ENCODE peak calls at places on chromosomes 3 and 15, in four cellular contexts. Q is dorsolateral prefrontal cortex, I is uterus, K is tibial nerve. P is an unnamed sample.

GRCh38 chr3:78717042-78717441 is 1050.8 kb downstream of the ROBO1 start:
- DNase-seq in I (no peak), Q (no peak), K (no peak), P (no peak)

GRCh38 chr15:94198633-94199032 is 32.7 kb upstream of the MCTP2 start:
- DNase-seq in K (no peak), Q (no peak), I (no peak), P (no peak)

GRCh38 chr15:39887832-39888231 is 32.2 kb downstream of the GPR176 start:
- DNase-seq in I (no peak), K (peak; percentile 15), Q (no peak), P (peak; percentile 35)

GRCh38 chr15:65084500-65085206 is 8.1 kb downstream of the KBTBD13 start:
- DNase-seq in I (no peak), Q (no peak), K (no peak), P (no peak)

GRCh38 chr3:124846189-124846588 is 41.0 kb downstream of the ITGB5 start:
- DNase-seq in I (peak; percentile 52), Q (no peak), K (peak; percentile 59), P (no peak)

GRCh38 chr3:134038071-134038491 is 8.4 kb upstream of the SLCO2A1 start:
- DNase-seq in Q (no peak), I (no peak), K (no peak), P (no peak)

GRCh38 chr3:21328982-21329381 is 422.0 kb downstream of the ZNF385D start:
- DNase-seq in K (no peak), Q (no peak), I (no peak), P (no peak)

GRCh38 chr3:134060561-134061385 is 31.0 kb upstream of the SLCO2A1 start:
- DNase-seq in K (no peak), I (no peak), Q (no peak), P (no peak)

GRCh38 chr3:168885028-168885427 is 778.5 kb downstream of the MECOM start:
- DNase-seq in Q (no peak), K (no peak), I (no peak), P (no peak)

GRCh38 chr3:177154733-177155132 is 42.5 kb downstream of the TBL1XR1 start:
- DNase-seq in I (no peak), Q (no peak), K (no peak), P (no peak)

GRCh38 chr3:113242091-113242581 is 30.8 kb downstream of the BOC start:
- DNase-seq in K (no peak), Q (no peak), I (no peak), P (no peak)

GRCh38 chr3:4476507-4476906 is 9.4 kb upstream of the SUMF1 start:
- DNase-seq in Q (no peak), K (no peak), I (no peak), P (no peak)

GRCh38 chr3:133792171-133792763 is 13.3 kb upstream of the SRPRB start:
- DNase-seq in Q (no peak), K (no peak), I (no peak), P (no peak)

GRCh38 chr15:78047631-78048409 is 29.7 kb downstream of the TBC1D2B start:
- DNase-seq in K (peak; percentile 71), I (peak; percentile 51), Q (no peak), P (no peak)

GRCh38 chr3:71652786-71653419 is 69.4 kb upstream of the FOXP1 start:
- DNase-seq in I (no peak), K (peak; percentile 33), Q (peak; percentile 46), P (no peak)
- H3K4me3 ChIP-seq in I (no peak overlapping the region), K (no peak overlapping the region), Q (no peak overlapping the region), P (no peak overlapping the region)

GRCh38 chr15:31437686-31438085 is 111.1 kb downstream of the KLF13 start:
- DNase-seq in K (no peak), Q (no peak), I (no peak), P (no peak)

GRCh38 chr15:31438601-31439265 is 112.1 kb downstream of the KLF13 start:
- DNase-seq in Q (no peak), K (no peak), I (no peak), P (no peak)

GRCh38 chr15:31440754-31441298 is 114.2 kb downstream of the KLF13 start:
- DNase-seq in I (peak; percentile 42), Q (peak; percentile 61), K (peak; percentile 46), P (no peak)

GRCh38 chr15:31442203-31443090 is 115.8 kb downstream of the KLF13 start:
- DNase-seq in Q (no peak), K (no peak), I (no peak), P (peak; percentile 15)

GRCh38 chr15:31439328-31439727 is 112.7 kb downstream of the KLF13 start:
- DNase-seq in Q (no peak), I (no peak), K (no peak), P (no peak)
- TF ChIP-seq CTCF in Q (no peak), I (no peak), K (peak; percentile 9), P (peak; percentile 22)

DNA sequence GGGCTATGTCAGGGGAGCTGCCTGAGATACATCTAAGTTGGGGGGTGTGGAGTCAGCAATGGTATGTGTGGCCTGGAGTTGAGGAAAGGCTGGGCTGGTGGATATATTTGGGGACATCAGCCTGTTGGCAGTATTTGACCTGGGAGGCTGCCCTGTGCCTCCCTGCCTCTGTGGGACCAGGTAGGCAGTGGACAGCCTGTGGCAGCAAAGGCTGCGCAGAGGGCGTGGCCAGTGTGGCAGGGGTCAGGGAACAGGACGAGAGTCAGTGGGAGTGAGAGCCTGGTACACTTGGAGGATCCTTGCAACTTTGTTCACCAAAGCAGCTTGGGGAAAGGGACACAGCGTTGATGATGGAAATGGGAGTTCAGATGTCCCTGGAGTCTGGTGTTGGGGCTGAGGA is 15.0 kb downstream of the TEX264 start:
- DNase-seq in Q (no peak), K (no peak), I (no peak), P (no peak)
- H3K4me3 ChIP-seq in Q (no peak overlapping the region), K (no peak overlapping the region), I (no peak overlapping the region), P (no peak overlapping the region)

GRCh38 chr3:150761831-150762661 is 923 bp downstream of the SIAH2 start:
- DNase-seq in Q (peak; percentile 63), K (peak; percentile 65), I (peak; percentile 54), P (no peak)

GRCh38 chr3:150762662-150763121 is 277 bp downstream of the SIAH2 start:
- DNase-seq in I (no peak), K (no peak), Q (no peak), P (no peak)

GRCh38 chr3:150763841-150764483 is 993 bp upstream of the SIAH2 start:
- DNase-seq in Q (peak; percentile 76), I (peak; percentile 66), K (peak; percentile 50), P (no peak)

GRCh38 chr3:150764607-150765366 is 1.8 kb upstream of the SIAH2 start:
- DNase-seq in K (no peak), Q (no peak), I (no peak), P (no peak)

GRCh38 chr3:150763122-150763840 is at the start of gene SIAH2:
- DNase-seq in I (peak; percentile 91), Q (peak; percentile 95), K (peak; percentile 85), P (no peak)
- TF ChIP-seq CTCF in I (no peak), Q (no peak), K (no peak), P (no peak)